ENCODE peak calls at places on chromosomes 4 and X, in nine cellular contexts. One of them, this sample, is unnamed.

GRCh38 chr4:64158648-64159326 is 250.5 kb downstream of the TECRL start:
- DNase-seq in right atrium auricular region: no peak
- DNase-seq in NCI-H2171 treated with DMSO at 0.1 percent for 48 hours: peak
- DNase-seq in psoas muscle: no peak
- DNase-seq in posterior cingulate gyrus: no peak
- DNase-seq in Peyer's patch: no peak
- DNase-seq in HEK293T: peak
- DNase-seq in SW480: peak
- DNase-seq in T-helper 1 cell: no peak
- DNase-seq in this sample: no peak

GRCh38 chr4:8729408-8730149 is 137.0 kb downstream of the CPZ start:
- DNase-seq in right atrium auricular region: peak
- DNase-seq in Peyer's patch: peak
- DNase-seq in posterior cingulate gyrus: no peak
- DNase-seq in SW480: no peak
- DNase-seq in psoas muscle: peak
- DNase-seq in T-helper 1 cell: no peak
- DNase-seq in NCI-H2171 treated with DMSO at 0.1 percent for 48 hours: no peak
- DNase-seq in HEK293T: no peak
- DNase-seq in this sample: peak

GRCh38 chr4:6986067-6986780 is 56.9 kb upstream of the TADA2B start:
- DNase-seq in Peyer's patch: no peak
- DNase-seq in NCI-H2171 treated with DMSO at 0.1 percent for 48 hours: peak
- DNase-seq in SW480: peak
- DNase-seq in T-helper 1 cell: no peak
- DNase-seq in right atrium auricular region: peak
- DNase-seq in HEK293T: peak
- DNase-seq in psoas muscle: peak
- DNase-seq in posterior cingulate gyrus: no peak
- DNase-seq in this sample: peak

GRCh38 chrX:28177202-28177601 is 196.0 kb upstream of the DCAF8L1 start:
- DNase-seq in HEK293T: peak
- DNase-seq in SW480: peak
- DNase-seq in posterior cingulate gyrus: no peak
- DNase-seq in NCI-H2171 treated with DMSO at 0.1 percent for 48 hours: no peak
- DNase-seq in psoas muscle: no peak
- DNase-seq in T-helper 1 cell: no peak
- DNase-seq in Peyer's patch: no peak
- DNase-seq in right atrium auricular region: no peak
- DNase-seq in this sample: no peak

GRCh38 chr4:19850909-19851308 is 400.8 kb upstream of the SLIT2 start:
- DNase-seq in posterior cingulate gyrus: no peak
- DNase-seq in SW480: no peak
- DNase-seq in NCI-H2171 treated with DMSO at 0.1 percent for 48 hours: no peak
- DNase-seq in right atrium auricular region: no peak
- DNase-seq in HEK293T: no peak
- DNase-seq in T-helper 1 cell: no peak
- DNase-seq in Peyer's patch: no peak
- DNase-seq in psoas muscle: no peak
- DNase-seq in this sample: no peak

GRCh38 chr4:89681219-89681618 is 155.7 kb downstream of the SNCA start:
- DNase-seq in posterior cingulate gyrus: no peak
- DNase-seq in SW480: peak
- DNase-seq in Peyer's patch: peak
- DNase-seq in psoas muscle: no peak
- DNase-seq in NCI-H2171 treated with DMSO at 0.1 percent for 48 hours: peak
- DNase-seq in right atrium auricular region: no peak
- DNase-seq in T-helper 1 cell: no peak
- DNase-seq in HEK293T: no peak
- DNase-seq in this sample: no peak

GRCh38 chr4:156201050-156201449 is 247.4 kb upstream of the CTSO start:
- DNase-seq in right atrium auricular region: no peak
- DNase-seq in Peyer's patch: no peak
- DNase-seq in T-helper 1 cell: no peak
- DNase-seq in SW480: no peak
- DNase-seq in posterior cingulate gyrus: no peak
- DNase-seq in NCI-H2171 treated with DMSO at 0.1 percent for 48 hours: no peak
- DNase-seq in HEK293T: no peak
- DNase-seq in psoas muscle: no peak
- DNase-seq in this sample: no peak

GRCh38 chr4:8913858-8914460 is 42.3 kb upstream of the HMX1 start:
- DNase-seq in SW480: no peak
- DNase-seq in psoas muscle: no peak
- DNase-seq in T-helper 1 cell: no peak
- DNase-seq in right atrium auricular region: peak
- DNase-seq in NCI-H2171 treated with DMSO at 0.1 percent for 48 hours: no peak
- DNase-seq in HEK293T: no peak
- DNase-seq in Peyer's patch: no peak
- DNase-seq in posterior cingulate gyrus: no peak
- DNase-seq in this sample: peak

This sample was measured in right lobe of liver.